ENCODE peak calls at places on chromosomes 4 and X, in six cellular contexts. N is mammary epithelial cell, O is kidney epithelial cell, W is GM23338, S is GM20000, P is AG04450. J is an unnamed sample.

GRCh38 chrX:149495573-149496071 is 9.5 kb downstream of the IDS start:
- DNase-seq in N (peak), O (peak), W (no peak), S (no peak), P (no peak), J (no peak)

GRCh38 chrX:110414679-110415439 is 56.2 kb downstream of the RTL9 start:
- DNase-seq in N (peak), O (no peak), W (no peak), S (peak), P (no peak), J (no peak)

GRCh38 chr4:95263391-95263790 is 285.4 kb downstream of the UNC5C start:
- DNase-seq in N (no peak), O (no peak), W (no peak), S (no peak), P (no peak), J (no peak)

GRCh38 chr4:152398060-152398459 is 137.8 kb downstream of the FBXW7 start:
- DNase-seq in N (no peak), O (no peak), W (peak), S (no peak), P (no peak), J (no peak)

GRCh38 chrX:71282514-71283408 is 674 bp upstream of the NONO start:
- DNase-seq in N (peak), O (peak), W (peak), S (peak), P (no peak), J (peak)

GRCh38 chr4:70544279-70544870 is 26.0 kb downstream of the AMTN start:
- DNase-seq in N (peak), O (no peak), W (peak), S (no peak), P (no peak), J (no peak)

GRCh38 chr4:153153339-153153851 is 50.8 kb upstream of the TRIM2 start:
- DNase-seq in N (peak), O (no peak), W (peak), S (peak), P (no peak), J (peak)

GRCh38 chr4:94892051-94892450 is 134.3 kb downstream of the BMPR1B start:
- DNase-seq in N (no peak), O (no peak), W (no peak), S (no peak), P (no peak), J (no peak)

GRCh38 chrX:74450803-74451449 is 29.6 kb downstream of the SLC16A2 start:
- DNase-seq in N (peak), O (peak), W (no peak), S (no peak), P (peak), J (no peak)

GRCh38 chr4:118265312-118266144 is 87.3 kb downstream of the PRSS12 start:
- DNase-seq in N (peak), O (no peak), W (peak), S (peak), P (no peak), J (no peak)

GRCh38 chrX:87397103-87397886 is 120.3 kb upstream of the KLHL4 start:
- DNase-seq in N (no peak), O (no peak), W (no peak), S (no peak), P (no peak), J (no peak)

GRCh38 chr4:7462509-7462971 is 27.8 kb upstream of the PSAPL1 start:
- DNase-seq in N (peak), O (no peak), W (peak), S (no peak), P (no peak), J (no peak)

GRCh38 chr4:25795566-25796454 is 67.0 kb downstream of the SEL1L3 start:
- DNase-seq in N (peak), O (peak), W (peak), S (no peak), P (peak), J (peak)

GRCh38 chrX:101348452-101349222 is at the start of gene TIMM8A:
- DNase-seq in N (peak), O (no peak), W (peak), S (peak), P (peak), J (peak)

GRCh38 chrX:139201924-139202323 is 328.6 kb upstream of the F9 start:
- DNase-seq in N (no peak), O (no peak), W (no peak), S (no peak), P (no peak), J (no peak)

DNA sequence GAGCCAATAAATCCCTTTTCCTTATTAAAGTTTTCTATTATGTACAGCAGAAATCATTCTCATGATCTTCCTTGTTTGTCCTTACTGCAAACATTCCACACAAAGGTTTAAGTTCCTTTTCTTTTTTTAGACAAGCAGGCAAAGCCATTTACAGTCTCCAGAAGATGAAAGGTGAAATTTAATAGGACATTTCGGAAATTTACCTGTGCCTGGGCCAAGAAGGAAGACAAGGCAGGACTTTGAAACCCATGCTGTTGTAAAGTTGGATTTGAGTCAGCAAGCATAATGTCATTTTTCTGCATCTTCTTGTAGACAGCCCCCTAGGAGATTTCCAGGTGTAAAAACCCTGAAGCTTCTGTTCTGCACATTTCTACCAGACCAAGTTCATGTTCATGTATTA is 188.1 kb downstream of the PAPSS1 start:
- DNase-seq in N (no peak), O (no peak), W (no peak), S (no peak), P (no peak), J (no peak)
- TF ChIP-seq CTCF in N (no peak), O (no peak), W (no peak), S (no peak), P (no peak), J (no peak)

DNA sequence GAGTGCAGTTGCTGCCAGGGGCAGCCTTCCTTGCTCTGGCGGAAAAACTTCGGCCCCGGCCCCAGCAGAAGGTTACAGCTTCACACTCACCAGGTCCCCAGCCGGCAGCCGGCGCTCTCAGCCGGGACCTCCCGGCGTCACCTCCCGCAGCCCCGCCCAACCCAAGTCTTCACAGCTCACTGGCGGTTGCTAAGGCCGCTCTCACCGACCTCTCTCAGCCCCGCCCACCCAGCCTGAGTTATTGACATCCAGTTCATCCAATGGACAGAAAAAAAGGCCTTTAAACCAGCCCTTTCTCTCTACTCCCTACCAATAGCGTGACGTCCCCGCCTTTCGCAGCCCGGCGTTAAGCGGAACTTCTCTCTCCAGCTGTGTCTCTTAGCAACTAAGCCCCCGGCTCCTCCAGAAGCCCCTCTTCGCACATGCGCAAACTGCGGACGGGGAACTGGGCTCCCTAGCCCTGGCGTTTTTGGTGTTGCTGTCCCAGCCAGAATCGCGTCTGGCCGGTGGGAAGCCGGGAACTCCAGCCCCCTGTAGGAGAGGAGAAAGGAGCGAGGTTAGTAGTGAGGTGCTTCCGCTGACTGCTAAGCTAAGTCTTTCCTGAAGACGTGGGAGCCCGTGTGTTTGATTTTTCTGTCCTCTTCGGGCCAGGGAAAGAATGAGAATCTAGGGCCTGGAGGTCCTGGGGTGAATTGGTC is at the start of gene BBS12:
- DNase-seq in N (peak), O (peak), W (peak), S (peak), P (peak), J (peak)
- TF ChIP-seq CTCF in N (no peak), O (peak), W (peak), S (peak), P (peak), J (no peak)

DNA sequence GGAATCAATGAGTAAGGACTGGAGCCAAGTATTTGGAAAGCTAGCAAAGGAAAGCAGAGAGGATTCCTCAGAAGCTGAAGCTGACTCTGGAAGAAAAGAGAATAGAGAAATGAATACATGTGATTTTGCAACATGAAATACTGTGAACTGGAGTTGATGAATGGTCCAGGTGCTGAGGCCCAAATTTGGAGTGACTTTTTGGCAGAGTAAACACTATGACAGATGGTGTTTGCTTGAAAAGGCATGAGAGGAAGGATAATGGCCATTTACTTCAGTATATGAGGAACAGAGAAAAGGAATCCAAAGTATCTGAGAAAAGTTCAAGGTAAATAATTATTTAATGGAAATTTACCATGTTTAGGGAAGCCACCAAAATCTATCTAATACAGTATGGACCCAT is 236.7 kb downstream of the SLITRK2 start:
- DNase-seq in N (no peak), O (no peak), W (no peak), S (no peak), P (no peak), J (no peak)
- TF ChIP-seq CTCF in N (no peak), O (no peak), W (no peak), S (no peak), P (no peak), J (no peak)

GRCh38 chrX:28701222-28701621 is 114.0 kb downstream of the IL1RAPL1 start:
- DNase-seq in N (no peak), O (no peak), W (no peak), S (no peak), P (no peak), J (no peak)
- TF ChIP-seq CTCF in N (peak), O (peak), W (no peak), S (no peak), P (no peak), J (no peak)